ENCODE peak calls at places on chromosome 17, in four cellular contexts. One of them, this sample, is unnamed.

GRCh38 chr17:42676424-42677011 is at the start of gene PLEKHH3:
- DNase-seq in K562: no peak
- DNase-seq in GM12878: no peak
- DNase-seq in HepG2: no peak
- DNase-seq in this sample: peak

GRCh38 chr17:75594499-75595283 is 7.1 kb downstream of the MYO15B start:
- DNase-seq in GM12878: no peak
- DNase-seq in HepG2: no peak
- DNase-seq in K562: no peak
- DNase-seq in this sample: no peak

GRCh38 chr17:32604966-32605365 is 118.2 kb downstream of the CDK5R1 start:
- DNase-seq in HepG2: peak
- DNase-seq in K562: no peak
- DNase-seq in GM12878: no peak
- DNase-seq in this sample: no peak

GRCh38 chr17:19470529-19471261 is 59.7 kb downstream of the RNF112 start:
- DNase-seq in K562: no peak
- DNase-seq in GM12878: no peak
- DNase-seq in HepG2: no peak
- DNase-seq in this sample: no peak

GRCh38 chr17:80633197-80633596 is 88.6 kb downstream of the RPTOR start:
- DNase-seq in K562: no peak
- DNase-seq in HepG2: no peak
- DNase-seq in GM12878: no peak
- DNase-seq in this sample: no peak

GRCh38 chr17:39950871-39951348 is 11.9 kb upstream of the GSDMA start:
- DNase-seq in HepG2: no peak
- DNase-seq in GM12878: no peak
- DNase-seq in K562: no peak
- DNase-seq in this sample: no peak

GRCh38 chr17:5127910-5128309 is 12.1 kb downstream of the USP6 start:
- DNase-seq in HepG2: no peak
- DNase-seq in GM12878: no peak
- DNase-seq in K562: no peak
- DNase-seq in this sample: no peak

GRCh38 chr17:83081561-83082201 is 2.3 kb downstream of the METRNL start:
- DNase-seq in K562: no peak
- DNase-seq in HepG2: no peak
- DNase-seq in GM12878: no peak
- DNase-seq in this sample: no peak

GRCh38 chr17:2398655-2399571 is 1.9 kb downstream of the MNT start:
- DNase-seq in GM12878: no peak
- DNase-seq in K562: peak
- DNase-seq in HepG2: peak
- DNase-seq in this sample: no peak

GRCh38 chr17:44661835-44662234 is 5.6 kb downstream of the MEIOC start:
- DNase-seq in K562: no peak
- DNase-seq in HepG2: no peak
- DNase-seq in GM12878: no peak
- DNase-seq in this sample: no peak

GRCh38 chr17:21453144-21453982 is 77.2 kb downstream of the KCNJ12 start:
- DNase-seq in K562: no peak
- DNase-seq in GM12878: no peak
- DNase-seq in HepG2: no peak
- DNase-seq in this sample: no peak

GRCh38 chr17:60305141-60305540 is 86.8 kb downstream of the USP32 start:
- DNase-seq in HepG2: peak
- DNase-seq in K562: peak
- DNase-seq in GM12878: peak
- DNase-seq in this sample: no peak

GRCh38 chr17:44272954-44273353 is 5.0 kb upstream of the SLC4A1 start:
- DNase-seq in K562: no peak
- DNase-seq in HepG2: no peak
- DNase-seq in GM12878: no peak
- DNase-seq in this sample: no peak

GRCh38 chr17:51764387-51764971 is 394.0 kb downstream of the CA10 start:
- DNase-seq in K562: peak
- DNase-seq in HepG2: peak
- DNase-seq in GM12878: peak
- DNase-seq in this sample: peak

GRCh38 chr17:64157669-64158180 is 27.8 kb upstream of the ERN1 start:
- DNase-seq in K562: no peak
- DNase-seq in HepG2: no peak
- DNase-seq in GM12878: no peak
- DNase-seq in this sample: no peak
- TF ChIP-seq TARDBP in K562: no peak
- TF ChIP-seq TARDBP in HepG2: no peak
- TF ChIP-seq TARDBP in GM12878: no peak
- TF ChIP-seq TARDBP in this sample: no peak

GRCh38 chr17:36524428-36524876 is 10.2 kb downstream of the MYO19 start:
- DNase-seq in HepG2: no peak
- DNase-seq in GM12878: no peak
- DNase-seq in K562: no peak
- DNase-seq in this sample: no peak
- TF ChIP-seq SP1 in HepG2: no peak
- TF ChIP-seq SP1 in GM12878: no peak
- TF ChIP-seq SP1 in K562: no peak
- TF ChIP-seq SP1 in this sample: no peak

DNA sequence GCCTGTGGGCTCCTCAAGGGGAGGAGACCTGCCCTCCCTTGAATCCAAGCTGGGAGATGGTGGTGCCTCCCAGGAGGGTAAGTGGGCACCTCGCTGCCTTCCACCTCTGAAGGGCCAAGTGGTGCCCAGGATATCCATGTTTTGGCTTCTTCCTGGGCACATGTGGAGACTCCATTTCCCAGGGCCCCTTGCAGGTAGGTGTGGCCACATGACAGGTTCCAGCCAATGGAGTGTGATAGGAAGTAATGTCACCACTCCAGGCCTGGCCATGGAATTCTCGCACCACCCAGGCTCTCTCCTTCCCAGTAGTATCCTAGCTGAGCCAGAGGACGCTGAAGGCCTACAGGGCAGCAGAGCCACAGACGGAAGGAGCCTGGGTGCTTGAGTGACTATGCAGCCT is 17.6 kb upstream of the PEMT start:
- DNase-seq in K562: no peak
- DNase-seq in GM12878: no peak
- DNase-seq in HepG2: no peak
- DNase-seq in this sample: no peak
- TF ChIP-seq TARDBP in K562: no peak
- TF ChIP-seq TARDBP in GM12878: no peak
- TF ChIP-seq TARDBP in HepG2: no peak
- TF ChIP-seq TARDBP in this sample: no peak

GRCh38 chr17:17512866-17513265 is 16.7 kb upstream of the RASD1 start:
- DNase-seq in GM12878: no peak
- DNase-seq in K562: no peak
- DNase-seq in HepG2: no peak
- DNase-seq in this sample: no peak

GRCh38 chr17:17514993-17515920 is 19.1 kb upstream of the RASD1 start:
- DNase-seq in GM12878: no peak
- DNase-seq in K562: no peak
- DNase-seq in HepG2: no peak
- DNase-seq in this sample: no peak

GRCh38 chr17:17515921-17516295 is 19.7 kb upstream of the RASD1 start:
- DNase-seq in HepG2: no peak
- DNase-seq in GM12878: no peak
- DNase-seq in K562: no peak
- DNase-seq in this sample: no peak

GRCh38 chr17:17513626-17514025 is 17.4 kb upstream of the RASD1 start:
- DNase-seq in GM12878: no peak
- DNase-seq in HepG2: no peak
- DNase-seq in K562: no peak
- DNase-seq in this sample: no peak

GRCh38 chr17:17514361-17514992 is 18.3 kb upstream of the RASD1 start:
- DNase-seq in GM12878: no peak
- DNase-seq in K562: no peak
- DNase-seq in HepG2: no peak
- DNase-seq in this sample: no peak
- TF ChIP-seq SP1 in GM12878: no peak
- TF ChIP-seq SP1 in K562: no peak
- TF ChIP-seq SP1 in HepG2: no peak
- TF ChIP-seq SP1 in this sample: no peak

This sample was measured in HEK293T.